ENCODE peak calls at places on chromosomes 7 and 10, in nine cellular contexts. One of them, this sample, is unnamed.

GRCh38 chr10:10804998-10805737 is 212.5 kb upstream of the CELF2 start:
- DNase-seq in tibial artery: no peak
- DNase-seq in fibroblast of lung: peak
- DNase-seq in OCI-LY7: no peak
- DNase-seq in A549: no peak
- DNase-seq in left ventricle myocardium inferior: no peak
- DNase-seq in GM12865: peak
- DNase-seq in GM06990: no peak
- DNase-seq in AG04450: no peak
- DNase-seq in this sample: no peak

GRCh38 chr7:155850001-155850436 is 37.8 kb upstream of the SHH start:
- DNase-seq in fibroblast of lung: no peak
- DNase-seq in tibial artery: no peak
- DNase-seq in GM12865: no peak
- DNase-seq in A549: no peak
- DNase-seq in GM06990: no peak
- DNase-seq in OCI-LY7: no peak
- DNase-seq in AG04450: no peak
- DNase-seq in left ventricle myocardium inferior: no peak
- DNase-seq in this sample: no peak

GRCh38 chr7:36868727-36869411 is 144.6 kb upstream of the AOAH start:
- DNase-seq in fibroblast of lung: no peak
- DNase-seq in left ventricle myocardium inferior: no peak
- DNase-seq in GM12865: no peak
- DNase-seq in tibial artery: no peak
- DNase-seq in OCI-LY7: no peak
- DNase-seq in GM06990: no peak
- DNase-seq in A549: no peak
- DNase-seq in AG04450: no peak
- DNase-seq in this sample: no peak

GRCh38 chr7:37973915-37974314 is 53.5 kb downstream of the EPDR1 start:
- DNase-seq in fibroblast of lung: peak
- DNase-seq in AG04450: no peak
- DNase-seq in GM12865: no peak
- DNase-seq in OCI-LY7: no peak
- DNase-seq in tibial artery: no peak
- DNase-seq in GM06990: no peak
- DNase-seq in left ventricle myocardium inferior: no peak
- DNase-seq in A549: no peak
- DNase-seq in this sample: no peak

GRCh38 chr7:1454471-1455065 is 4.7 kb downstream of the MICALL2 start:
- DNase-seq in GM06990: no peak
- DNase-seq in GM12865: no peak
- DNase-seq in OCI-LY7: no peak
- DNase-seq in left ventricle myocardium inferior: peak
- DNase-seq in fibroblast of lung: no peak
- DNase-seq in A549: no peak
- DNase-seq in AG04450: no peak
- DNase-seq in tibial artery: no peak
- DNase-seq in this sample: no peak

GRCh38 chr7:35485436-35485835 is 209.5 kb downstream of the HERPUD2 start:
- DNase-seq in GM12865: no peak
- DNase-seq in AG04450: no peak
- DNase-seq in tibial artery: no peak
- DNase-seq in fibroblast of lung: no peak
- DNase-seq in A549: no peak
- DNase-seq in OCI-LY7: no peak
- DNase-seq in left ventricle myocardium inferior: no peak
- DNase-seq in GM06990: no peak
- DNase-seq in this sample: no peak

GRCh38 chr10:44647877-44648542 is 263.1 kb upstream of the CXCL12 start:
- DNase-seq in left ventricle myocardium inferior: peak
- DNase-seq in fibroblast of lung: peak
- DNase-seq in A549: no peak
- DNase-seq in OCI-LY7: no peak
- DNase-seq in GM12865: no peak
- DNase-seq in AG04450: peak
- DNase-seq in tibial artery: peak
- DNase-seq in GM06990: peak
- DNase-seq in this sample: no peak

GRCh38 chr7:55365103-55365679 is at the start of gene LANCL2:
- DNase-seq in GM12865: no peak
- DNase-seq in left ventricle myocardium inferior: no peak
- DNase-seq in A549: peak
- DNase-seq in tibial artery: no peak
- DNase-seq in GM06990: no peak
- DNase-seq in AG04450: no peak
- DNase-seq in fibroblast of lung: peak
- DNase-seq in OCI-LY7: no peak
- DNase-seq in this sample: no peak

GRCh38 chr10:126663328-126663727 is 7.2 kb downstream of the C10orf90 start:
- DNase-seq in A549: no peak
- DNase-seq in fibroblast of lung: peak
- DNase-seq in tibial artery: peak
- DNase-seq in left ventricle myocardium inferior: peak
- DNase-seq in OCI-LY7: no peak
- DNase-seq in GM12865: no peak
- DNase-seq in GM06990: no peak
- DNase-seq in AG04450: no peak
- DNase-seq in this sample: no peak

GRCh38 chr10:17092216-17092944 is 37.2 kb downstream of the CUBN start:
- DNase-seq in A549: no peak
- DNase-seq in GM12865: no peak
- DNase-seq in fibroblast of lung: no peak
- DNase-seq in tibial artery: no peak
- DNase-seq in AG04450: no peak
- DNase-seq in GM06990: no peak
- DNase-seq in left ventricle myocardium inferior: no peak
- DNase-seq in OCI-LY7: no peak
- DNase-seq in this sample: no peak
- TF ChIP-seq CTCF in A549: no peak
- TF ChIP-seq CTCF in GM12865: no peak
- TF ChIP-seq CTCF in fibroblast of lung: no peak
- TF ChIP-seq CTCF in tibial artery: no peak
- TF ChIP-seq CTCF in AG04450: no peak
- TF ChIP-seq CTCF in GM06990: no peak
- TF ChIP-seq CTCF in left ventricle myocardium inferior: no peak
- TF ChIP-seq CTCF in OCI-LY7: no peak
- TF ChIP-seq CTCF in this sample: no peak

DNA sequence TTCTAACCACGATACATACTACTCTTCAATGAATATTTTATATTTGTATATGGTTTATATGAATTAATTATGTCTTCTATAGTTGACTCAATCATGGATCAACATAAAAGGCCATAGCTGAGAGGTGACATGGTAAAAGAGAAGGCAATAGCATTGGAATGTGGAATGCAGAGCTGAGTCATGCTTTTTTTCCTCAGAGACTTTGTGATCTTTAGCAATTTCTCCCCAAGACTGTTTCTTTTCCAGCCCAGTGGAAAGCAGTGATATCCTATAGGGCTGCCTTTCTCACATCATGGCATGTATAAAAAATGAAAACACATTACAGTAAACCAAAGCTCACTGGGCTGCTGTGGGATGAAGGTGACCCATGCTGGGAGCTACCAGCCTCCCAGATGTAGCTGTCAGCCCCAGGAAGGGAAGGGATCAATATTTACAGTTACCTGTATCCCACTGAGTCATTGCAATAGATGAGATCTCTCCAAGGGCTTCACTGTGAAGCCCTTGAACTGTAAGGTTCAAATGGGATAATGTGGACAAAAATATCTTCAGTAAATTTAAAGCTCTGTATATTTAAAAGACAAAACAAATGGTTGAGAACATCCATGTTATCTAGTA is 30.2 kb downstream of the SLC39A12 start:
- DNase-seq in A549: no peak
- DNase-seq in AG04450: peak
- DNase-seq in GM12865: no peak
- DNase-seq in GM06990: no peak
- DNase-seq in left ventricle myocardium inferior: no peak
- DNase-seq in OCI-LY7: no peak
- DNase-seq in fibroblast of lung: peak
- DNase-seq in tibial artery: no peak
- DNase-seq in this sample: no peak
- TF ChIP-seq CTCF in A549: no peak
- TF ChIP-seq CTCF in AG04450: no peak
- TF ChIP-seq CTCF in GM12865: no peak
- TF ChIP-seq CTCF in GM06990: no peak
- TF ChIP-seq CTCF in left ventricle myocardium inferior: no peak
- TF ChIP-seq CTCF in OCI-LY7: no peak
- TF ChIP-seq CTCF in fibroblast of lung: no peak
- TF ChIP-seq CTCF in tibial artery: no peak
- TF ChIP-seq CTCF in this sample: no peak

GRCh38 chr7:47572939-47573757 is 8.8 kb downstream of the TNS3 start:
- DNase-seq in GM12865: no peak
- DNase-seq in tibial artery: no peak
- DNase-seq in fibroblast of lung: no peak
- DNase-seq in A549: no peak
- DNase-seq in OCI-LY7: no peak
- DNase-seq in left ventricle myocardium inferior: no peak
- DNase-seq in GM06990: no peak
- DNase-seq in AG04450: no peak
- DNase-seq in this sample: no peak

GRCh38 chr7:47570649-47571050 is 11.3 kb downstream of the TNS3 start:
- DNase-seq in A549: no peak
- DNase-seq in tibial artery: peak
- DNase-seq in GM06990: no peak
- DNase-seq in AG04450: no peak
- DNase-seq in fibroblast of lung: peak
- DNase-seq in OCI-LY7: no peak
- DNase-seq in GM12865: no peak
- DNase-seq in left ventricle myocardium inferior: no peak
- DNase-seq in this sample: no peak

GRCh38 chr7:47571355-47572100 is 10.4 kb downstream of the TNS3 start:
- DNase-seq in fibroblast of lung: peak
- DNase-seq in tibial artery: peak
- DNase-seq in GM06990: no peak
- DNase-seq in left ventricle myocardium inferior: peak
- DNase-seq in AG04450: peak
- DNase-seq in A549: no peak
- DNase-seq in GM12865: no peak
- DNase-seq in OCI-LY7: no peak
- DNase-seq in this sample: no peak

GRCh38 chr7:47573758-47574472 is 8.0 kb downstream of the TNS3 start:
- DNase-seq in A549: no peak
- DNase-seq in AG04450: no peak
- DNase-seq in fibroblast of lung: peak
- DNase-seq in GM12865: no peak
- DNase-seq in tibial artery: no peak
- DNase-seq in OCI-LY7: no peak
- DNase-seq in GM06990: no peak
- DNase-seq in left ventricle myocardium inferior: no peak
- DNase-seq in this sample: no peak

GRCh38 chr7:47572101-47572460 is 9.8 kb downstream of the TNS3 start:
- DNase-seq in left ventricle myocardium inferior: no peak
- DNase-seq in GM06990: no peak
- DNase-seq in tibial artery: no peak
- DNase-seq in AG04450: no peak
- DNase-seq in OCI-LY7: no peak
- DNase-seq in A549: no peak
- DNase-seq in fibroblast of lung: no peak
- DNase-seq in GM12865: no peak
- DNase-seq in this sample: no peak
- TF ChIP-seq CTCF in left ventricle myocardium inferior: no peak
- TF ChIP-seq CTCF in GM06990: no peak
- TF ChIP-seq CTCF in tibial artery: no peak
- TF ChIP-seq CTCF in AG04450: no peak
- TF ChIP-seq CTCF in OCI-LY7: no peak
- TF ChIP-seq CTCF in A549: no peak
- TF ChIP-seq CTCF in fibroblast of lung: no peak
- TF ChIP-seq CTCF in GM12865: no peak
- TF ChIP-seq CTCF in this sample: no peak

GRCh38 chr10:73168486-73168844 is 546 bp downstream of the FAM149B1 start:
- DNase-seq in GM06990: no peak
- DNase-seq in fibroblast of lung: no peak
- DNase-seq in A549: peak
- DNase-seq in tibial artery: no peak
- DNase-seq in left ventricle myocardium inferior: no peak
- DNase-seq in GM12865: no peak
- DNase-seq in OCI-LY7: no peak
- DNase-seq in AG04450: no peak
- DNase-seq in this sample: no peak
- TF ChIP-seq CTCF in GM06990: no peak
- TF ChIP-seq CTCF in fibroblast of lung: no peak
- TF ChIP-seq CTCF in A549: no peak
- TF ChIP-seq CTCF in tibial artery: no peak
- TF ChIP-seq CTCF in left ventricle myocardium inferior: no peak
- TF ChIP-seq CTCF in GM12865: no peak
- TF ChIP-seq CTCF in OCI-LY7: no peak
- TF ChIP-seq CTCF in AG04450: no peak
- TF ChIP-seq CTCF in this sample: no peak

DNA sequence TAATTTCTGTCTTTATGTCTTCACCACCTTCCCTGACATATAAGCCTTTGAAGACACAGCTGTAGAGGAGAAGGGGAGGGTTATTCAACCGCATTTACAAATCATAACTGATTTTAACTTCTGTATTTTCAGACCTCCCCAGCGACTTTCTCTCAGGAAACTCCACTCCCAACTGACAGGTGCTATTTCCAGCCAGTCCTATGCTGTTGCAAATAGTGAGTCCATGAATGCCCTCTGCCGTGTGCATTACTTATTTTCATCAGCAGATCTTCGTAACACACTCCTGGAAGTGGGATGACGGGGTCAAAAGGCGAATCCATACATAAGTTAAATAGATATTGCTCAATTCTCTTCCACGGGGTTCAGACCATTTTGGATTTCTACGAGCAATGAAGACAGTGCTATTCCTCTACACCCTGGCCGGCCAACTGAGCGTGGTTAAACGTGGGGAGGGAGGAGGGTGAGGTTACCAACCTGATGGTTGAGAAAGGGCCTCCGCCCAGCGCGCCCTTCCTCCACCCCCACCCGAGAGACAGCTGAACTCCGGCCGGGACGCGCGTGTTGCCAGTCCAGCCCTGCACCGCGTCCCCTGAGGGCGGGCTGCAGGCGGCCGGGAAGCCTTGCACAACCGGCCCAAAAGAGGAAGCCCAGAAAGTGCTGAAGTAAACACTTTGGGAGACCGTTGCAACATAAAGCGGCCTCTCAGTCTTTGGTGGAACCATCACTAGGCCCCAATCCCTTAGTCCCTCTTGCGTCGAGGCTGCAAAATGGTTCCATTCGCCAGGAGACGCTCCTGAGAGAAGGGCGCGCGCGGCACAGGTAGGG is at the start of gene APBB1IP:
- DNase-seq in AG04450: no peak
- DNase-seq in OCI-LY7: peak
- DNase-seq in left ventricle myocardium inferior: peak
- DNase-seq in fibroblast of lung: peak
- DNase-seq in tibial artery: peak
- DNase-seq in A549: no peak
- DNase-seq in GM06990: peak
- DNase-seq in GM12865: peak
- DNase-seq in this sample: peak
- TF ChIP-seq CTCF in AG04450: no peak
- TF ChIP-seq CTCF in OCI-LY7: no peak
- TF ChIP-seq CTCF in left ventricle myocardium inferior: no peak
- TF ChIP-seq CTCF in fibroblast of lung: no peak
- TF ChIP-seq CTCF in tibial artery: no peak
- TF ChIP-seq CTCF in A549: no peak
- TF ChIP-seq CTCF in GM06990: no peak
- TF ChIP-seq CTCF in GM12865: no peak
- TF ChIP-seq CTCF in this sample: no peak